ENCODE peak calls at places on chromosomes 12 and 14, in ten cellular contexts. V is testis, D is esophagus squamous epithelium, M is right lobe of liver, Q is A549, I is transverse colon, A is suprapubic skin, G is adrenal gland, P is H1, Z is IMR-90. N is an unnamed sample.
A peak's percentile ranks its signal among the peaks of the same experiment; 100 is the strongest.

GRCh38 chr14:104227806-104228205 is 89.4 kb downstream of the KIF26A start:
- DNase-seq in V (no peak), D (no peak), M (no peak), Q (no peak), I (no peak), A (no peak), G (no peak), P (no peak), Z (no peak), N (no peak)

GRCh38 chr12:48857278-48857994 is 5.5 kb upstream of the DDX23 start:
- DNase-seq in V (no peak), D (no peak), M (no peak), Q (no peak), I (no peak), A (no peak), G (no peak), P (no peak), Z (no peak), N (no peak)

GRCh38 chr12:100114574-100114973 is 28.1 kb downstream of the BLTP3B start:
- DNase-seq in V (no peak), D (no peak), M (no peak), Q (no peak), I (no peak), A (no peak), G (no peak), P (no peak), Z (no peak), N (no peak)

GRCh38 chr14:77950371-77950770 is 150.5 kb downstream of the ADCK1 start:
- DNase-seq in V (no peak), D (no peak), M (no peak), Q (no peak), I (no peak), A (no peak), G (no peak), P (no peak), Z (no peak), N (no peak)

GRCh38 chr12:76255692-76256091 is 92.5 kb downstream of the BBS10 start:
- DNase-seq in V (no peak), D (no peak), M (no peak), Q (no peak), I (no peak), A (no peak), G (no peak), P (no peak), Z (no peak), N (peak; percentile 46)

GRCh38 chr14:50600849-50601248 is 40.9 kb downstream of the ATL1 start:
- DNase-seq in V (no peak), D (no peak), M (peak; percentile 58), Q (no peak), I (no peak), A (no peak), G (no peak), P (no peak), Z (no peak), N (no peak)

GRCh38 chr14:32102152-32102787 is 25.2 kb downstream of the ARHGAP5 start:
- DNase-seq in V (no peak), D (no peak), M (no peak), Q (no peak), I (no peak), A (no peak), G (no peak), P (no peak), Z (no peak), N (no peak)

GRCh38 chr12:75323663-75324062 is 6.5 kb downstream of the CAPS2 start:
- DNase-seq in V (no peak), D (no peak), M (no peak), Q (no peak), I (no peak), A (no peak), G (no peak), P (no peak), Z (no peak), N (no peak)

GRCh38 chr12:3655331-3655900 is 97.5 kb downstream of the CRACR2A start:
- DNase-seq in V (peak; percentile 41), D (no peak), M (no peak), Q (peak; percentile 23), I (no peak), A (no peak), G (no peak), P (peak; percentile 27), Z (no peak), N (no peak)

GRCh38 chr14:77058785-77059184 is 30.3 kb upstream of the IRF2BPL start:
- DNase-seq in V (no peak), D (no peak), M (no peak), Q (no peak), I (no peak), A (no peak), G (no peak), P (no peak), Z (no peak), N (no peak)

GRCh38 chr12:57149309-57149900 is 2.0 kb upstream of the LRP1-AS start:
- DNase-seq in V (peak; percentile 89), D (no peak), M (peak; percentile 61), Q (no peak), I (peak; percentile 77), A (peak; percentile 90), G (peak; percentile 66), P (no peak), Z (peak; percentile 61), N (peak; percentile 77)
- H3K4me1 ChIP-seq in V (peaks cover 88% of the 10 kb centered on the region), D (peaks cover 90% of the 10 kb centered on the region), M (peaks cover 99% of the 10 kb centered on the region), Q (peaks cover 28% of the 10 kb centered on the region), I (peaks cover 84% of the 10 kb centered on the region), A (peaks cover 88% of the 10 kb centered on the region), G (peaks cover 88% of the 10 kb centered on the region), P (no peaks in the 10 kb centered on the region), Z (peaks cover 70% of the 10 kb centered on the region), N (peaks cover 100% of the 10 kb centered on the region)

GRCh38 chr12:64407342-64408223 is 3.4 kb downstream of the XPOT start:
- DNase-seq in V (no peak), D (no peak), M (no peak), Q (no peak), I (no peak), A (no peak), G (no peak), P (no peak), Z (no peak), N (no peak)
- TF ChIP-seq POLR2A in V (no peak), D (no peak), M (no peak), Q (no peak), I (no peak), A (no peak), G (no peak), P (no peak), Z (peak; percentile 29), N (no peak)

GRCh38 chr12:6650832-6651231 is 3.6 kb upstream of the ACRBP start:
- DNase-seq in V (no peak), D (no peak), M (no peak), Q (no peak), I (no peak), A (no peak), G (no peak), P (no peak), Z (no peak), N (no peak)
- H3K4me1 ChIP-seq in V (no peaks in the 10 kb centered on the region), D (peaks cover 15% of the 10 kb centered on the region), M (peaks cover 10% of the 10 kb centered on the region), Q (no peaks in the 10 kb centered on the region), I (peaks cover 13% of the 10 kb centered on the region), A (peaks cover 14% of the 10 kb centered on the region), G (no peaks in the 10 kb centered on the region), P (no peaks in the 10 kb centered on the region), Z (no peaks in the 10 kb centered on the region), N (no peaks in the 10 kb centered on the region)

GRCh38 chr12:64088431-64089349 is 133.4 kb downstream of the KICS2 start:
- DNase-seq in V (peak; percentile 89), D (peak; percentile 2), M (no peak), Q (peak; percentile 88), I (peak; percentile 65), A (peak; percentile 80), G (peak; percentile 85), P (peak; percentile 10), Z (peak; percentile 97), N (peak; percentile 86)
- TF ChIP-seq POLR2A in V (no peak), D (no peak), M (peak; percentile 54), Q (no peak), I (no peak), A (no peak), G (peak; percentile 72), P (no peak), Z (no peak), N (no peak)

GRCh38 chr12:54331461-54331860 is 6.5 kb downstream of the COPZ1 start:
- DNase-seq in V (no peak), D (no peak), M (no peak), Q (no peak), I (no peak), A (no peak), G (no peak), P (no peak), Z (no peak), N (no peak)
- H3K4me1 ChIP-seq in V (peaks cover 20% of the 10 kb centered on the region), D (peaks cover 68% of the 10 kb centered on the region), M (peaks cover 44% of the 10 kb centered on the region), Q (peaks cover 48% of the 10 kb centered on the region), I (peaks cover 63% of the 10 kb centered on the region), A (peaks cover 36% of the 10 kb centered on the region), G (peaks cover 67% of the 10 kb centered on the region), P (no peaks in the 10 kb centered on the region), Z (peaks cover 7% of the 10 kb centered on the region), N (peaks cover 27% of the 10 kb centered on the region)

DNA sequence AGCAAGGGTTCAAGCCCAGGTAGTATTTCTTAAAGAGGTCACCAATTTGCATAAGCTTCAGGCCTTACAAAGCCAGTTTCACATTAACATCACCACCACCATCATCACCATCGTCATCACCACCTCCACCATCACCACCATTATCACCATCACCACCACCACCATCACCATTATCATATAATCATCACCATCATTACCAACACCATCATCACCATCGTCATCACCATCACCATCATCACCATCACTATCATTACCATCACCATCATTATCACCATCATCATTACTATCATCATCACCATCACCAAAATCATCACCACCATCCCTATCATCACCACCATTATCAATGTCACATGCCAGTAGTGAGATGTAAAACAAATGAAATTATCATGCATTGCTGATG is 50.4 kb upstream of the RIMBP2 start:
- DNase-seq in V (no peak), D (no peak), M (no peak), Q (no peak), I (no peak), A (no peak), G (no peak), P (no peak), Z (no peak), N (no peak)
- TF ChIP-seq POLR2A in V (no peak), D (no peak), M (no peak), Q (no peak), I (no peak), A (no peak), G (no peak), P (no peak), Z (no peak), N (no peak)

DNA sequence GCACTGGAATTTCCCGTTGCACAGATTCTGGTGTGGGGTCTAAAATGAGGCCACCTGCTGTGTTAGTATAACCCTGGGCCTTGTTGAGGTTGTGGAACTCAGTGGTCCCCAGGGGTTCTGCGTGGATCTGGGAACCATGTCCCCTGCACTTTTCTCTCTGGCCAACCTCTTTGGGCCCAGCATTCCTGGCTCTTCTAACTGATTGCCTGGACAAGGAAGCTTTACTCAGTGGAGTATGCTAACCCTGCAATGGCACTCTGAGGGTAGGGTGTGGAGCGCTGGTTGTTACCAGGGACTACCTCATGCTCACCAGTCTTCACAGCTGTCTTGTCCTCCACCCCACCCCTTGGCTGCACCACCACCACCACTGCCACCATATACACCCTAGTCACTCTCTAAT is 39.2 kb downstream of the CPM start:
- DNase-seq in V (no peak), D (no peak), M (no peak), Q (no peak), I (no peak), A (no peak), G (no peak), P (no peak), Z (no peak), N (no peak)
- H3K4me1 ChIP-seq in V (peaks cover 11% of the 10 kb centered on the region), D (no peaks in the 10 kb centered on the region), M (peaks cover 29% of the 10 kb centered on the region), Q (no peaks in the 10 kb centered on the region), I (no peaks in the 10 kb centered on the region), A (peaks cover under 1% of the 10 kb centered on the region), G (peaks cover 19% of the 10 kb centered on the region), P (no peaks in the 10 kb centered on the region), Z (peaks cover 2% of the 10 kb centered on the region), N (no peaks in the 10 kb centered on the region)

GRCh38 chr12:12349711-12350665 is at the start of gene MANSC1:
- DNase-seq in V (peak; percentile 72), D (no peak), M (peak; percentile 84), Q (peak; percentile 58), I (peak; percentile 83), A (peak; percentile 79), G (peak; percentile 67), P (no peak), Z (peak; percentile 28), N (peak; percentile 14)
- TF ChIP-seq POLR2A in V (no peak), D (no peak), M (peak; percentile 75), Q (peak; percentile 37), I (peak; percentile 89), A (peak; percentile 35), G (peak; percentile 67), P (no peak), Z (no peak), N (no peak)

N was measured in tibial nerve.